ENCODE peak calls at places on chromosomes 4 and X, in nine cellular contexts. One of them, this sample, is unnamed.

GRCh38 chr4:128311659-128312392 is 24.2 kb upstream of the PGRMC2 start:
- DNase-seq in IMR-90: no peak
- DNase-seq in neural progenitor cell: no peak
- DNase-seq in WERI-Rb-1: no peak
- DNase-seq in fibroblast of mammary gland: no peak
- DNase-seq in MM.1S: no peak
- DNase-seq in fibroblast of the aortic adventitia: no peak
- DNase-seq in stomach: peak
- DNase-seq in HFF-Myc: no peak
- DNase-seq in this sample: no peak

GRCh38 chr4:39032218-39033085 is at the start of gene TMEM156:
- DNase-seq in MM.1S: peak
- DNase-seq in fibroblast of the aortic adventitia: peak
- DNase-seq in stomach: no peak
- DNase-seq in WERI-Rb-1: no peak
- DNase-seq in HFF-Myc: no peak
- DNase-seq in neural progenitor cell: no peak
- DNase-seq in fibroblast of mammary gland: peak
- DNase-seq in IMR-90: peak
- DNase-seq in this sample: no peak

GRCh38 chrX:80513620-80514019 is 93.4 kb downstream of the TENT5D start:
- DNase-seq in stomach: no peak
- DNase-seq in neural progenitor cell: peak
- DNase-seq in HFF-Myc: no peak
- DNase-seq in IMR-90: no peak
- DNase-seq in MM.1S: no peak
- DNase-seq in fibroblast of the aortic adventitia: no peak
- DNase-seq in WERI-Rb-1: no peak
- DNase-seq in fibroblast of mammary gland: no peak
- DNase-seq in this sample: no peak

GRCh38 chr4:2939383-2940243 is 23.6 kb downstream of the NOP14 start:
- DNase-seq in neural progenitor cell: no peak
- DNase-seq in stomach: peak
- DNase-seq in fibroblast of mammary gland: no peak
- DNase-seq in IMR-90: no peak
- DNase-seq in WERI-Rb-1: no peak
- DNase-seq in MM.1S: no peak
- DNase-seq in fibroblast of the aortic adventitia: no peak
- DNase-seq in HFF-Myc: no peak
- DNase-seq in this sample: no peak

GRCh38 chrX:30904632-30905031 is 15.6 kb upstream of the TAB3 start:
- DNase-seq in WERI-Rb-1: peak
- DNase-seq in fibroblast of mammary gland: no peak
- DNase-seq in stomach: no peak
- DNase-seq in HFF-Myc: no peak
- DNase-seq in MM.1S: no peak
- DNase-seq in fibroblast of the aortic adventitia: no peak
- DNase-seq in IMR-90: no peak
- DNase-seq in neural progenitor cell: no peak
- DNase-seq in this sample: no peak

GRCh38 chr4:3291969-3292570 is 751 bp upstream of the RGS12 start:
- DNase-seq in IMR-90: no peak
- DNase-seq in fibroblast of the aortic adventitia: peak
- DNase-seq in MM.1S: peak
- DNase-seq in fibroblast of mammary gland: peak
- DNase-seq in neural progenitor cell: peak
- DNase-seq in WERI-Rb-1: peak
- DNase-seq in HFF-Myc: no peak
- DNase-seq in stomach: peak
- DNase-seq in this sample: no peak

GRCh38 chr4:82437285-82438005 is 7.1 kb downstream of the ENOPH1 start:
- DNase-seq in MM.1S: no peak
- DNase-seq in IMR-90: peak
- DNase-seq in neural progenitor cell: no peak
- DNase-seq in WERI-Rb-1: no peak
- DNase-seq in stomach: no peak
- DNase-seq in fibroblast of the aortic adventitia: peak
- DNase-seq in fibroblast of mammary gland: no peak
- DNase-seq in HFF-Myc: no peak
- DNase-seq in this sample: no peak

GRCh38 chrX:10086683-10087082 is 70.1 kb upstream of the CLCN4 start:
- DNase-seq in IMR-90: no peak
- DNase-seq in MM.1S: no peak
- DNase-seq in HFF-Myc: no peak
- DNase-seq in WERI-Rb-1: no peak
- DNase-seq in fibroblast of the aortic adventitia: no peak
- DNase-seq in fibroblast of mammary gland: no peak
- DNase-seq in stomach: no peak
- DNase-seq in neural progenitor cell: no peak
- DNase-seq in this sample: no peak

GRCh38 chr4:174864031-174864430 is 35.0 kb upstream of the GLRA3 start:
- DNase-seq in IMR-90: no peak
- DNase-seq in WERI-Rb-1: no peak
- DNase-seq in HFF-Myc: no peak
- DNase-seq in stomach: no peak
- DNase-seq in MM.1S: no peak
- DNase-seq in fibroblast of mammary gland: no peak
- DNase-seq in fibroblast of the aortic adventitia: no peak
- DNase-seq in neural progenitor cell: no peak
- DNase-seq in this sample: no peak

GRCh38 chr4:108311313-108311712 is 142.6 kb upstream of the LEF1 start:
- DNase-seq in IMR-90: no peak
- DNase-seq in WERI-Rb-1: no peak
- DNase-seq in fibroblast of mammary gland: no peak
- DNase-seq in fibroblast of the aortic adventitia: no peak
- DNase-seq in MM.1S: no peak
- DNase-seq in stomach: no peak
- DNase-seq in neural progenitor cell: no peak
- DNase-seq in HFF-Myc: no peak
- DNase-seq in this sample: no peak
- TF ChIP-seq CTCF in IMR-90: no peak
- TF ChIP-seq CTCF in WERI-Rb-1: no peak
- TF ChIP-seq CTCF in fibroblast of mammary gland: no peak
- TF ChIP-seq CTCF in fibroblast of the aortic adventitia: no peak
- TF ChIP-seq CTCF in MM.1S: no peak
- TF ChIP-seq CTCF in stomach: no peak
- TF ChIP-seq CTCF in neural progenitor cell: no peak
- TF ChIP-seq CTCF in HFF-Myc: no peak
- TF ChIP-seq CTCF in this sample: no peak

DNA sequence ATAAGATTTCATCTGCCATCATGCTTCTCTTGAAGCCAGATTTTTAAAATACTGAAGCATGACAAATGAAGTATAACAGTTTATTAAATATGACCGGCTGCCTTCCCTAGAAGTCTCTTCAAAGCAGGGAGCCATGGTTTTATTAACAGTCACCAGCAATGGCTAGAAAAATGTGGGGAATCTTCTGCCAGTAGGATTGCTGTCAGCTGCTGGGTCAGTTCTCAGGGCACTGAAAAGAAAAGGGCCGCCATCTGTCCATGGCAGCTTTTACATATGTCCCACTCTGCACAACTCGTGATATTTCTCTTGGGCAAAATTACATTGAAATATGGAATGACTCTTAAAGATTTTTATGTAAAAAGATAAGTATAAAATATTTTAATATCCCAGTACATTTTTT is 2.8 kb downstream of the CCNG2 start:
- DNase-seq in neural progenitor cell: no peak
- DNase-seq in fibroblast of the aortic adventitia: no peak
- DNase-seq in fibroblast of mammary gland: no peak
- DNase-seq in WERI-Rb-1: no peak
- DNase-seq in IMR-90: no peak
- DNase-seq in HFF-Myc: no peak
- DNase-seq in MM.1S: no peak
- DNase-seq in stomach: no peak
- DNase-seq in this sample: no peak
- H3K4me3 ChIP-seq in neural progenitor cell: peak
- H3K4me3 ChIP-seq in fibroblast of the aortic adventitia: peak
- H3K4me3 ChIP-seq in fibroblast of mammary gland: no peak
- H3K4me3 ChIP-seq in WERI-Rb-1: no peak
- H3K4me3 ChIP-seq in IMR-90: no peak
- H3K4me3 ChIP-seq in HFF-Myc: no peak
- H3K4me3 ChIP-seq in MM.1S: no peak
- H3K4me3 ChIP-seq in stomach: no peak
- H3K4me3 ChIP-seq in this sample: no peak

GRCh38 chrX:133781174-133781573 is 204.2 kb downstream of the GPC3 start:
- DNase-seq in fibroblast of the aortic adventitia: no peak
- DNase-seq in stomach: no peak
- DNase-seq in MM.1S: no peak
- DNase-seq in neural progenitor cell: no peak
- DNase-seq in IMR-90: no peak
- DNase-seq in WERI-Rb-1: no peak
- DNase-seq in HFF-Myc: no peak
- DNase-seq in fibroblast of mammary gland: no peak
- DNase-seq in this sample: no peak

DNA sequence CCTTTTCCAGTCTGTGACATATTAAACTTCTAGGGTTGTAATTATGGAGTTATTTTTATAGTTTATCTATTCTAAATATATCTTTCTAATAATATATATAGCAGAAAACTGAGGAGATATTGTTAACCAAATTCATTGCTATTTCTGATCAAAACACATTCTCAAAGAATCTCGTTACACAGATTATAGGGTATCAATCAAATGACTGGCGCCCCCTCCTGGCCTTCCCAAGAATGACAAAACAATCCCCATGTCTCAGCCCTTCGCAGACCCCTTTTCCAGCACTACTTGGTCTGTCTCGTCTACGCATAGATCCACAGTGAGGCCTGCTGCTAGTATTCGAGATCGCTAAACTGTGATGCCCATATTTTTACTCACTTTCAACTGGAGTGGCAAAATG is 209.3 kb downstream of the GPC3 start:
- DNase-seq in fibroblast of the aortic adventitia: no peak
- DNase-seq in MM.1S: no peak
- DNase-seq in neural progenitor cell: peak
- DNase-seq in fibroblast of mammary gland: no peak
- DNase-seq in stomach: peak
- DNase-seq in IMR-90: no peak
- DNase-seq in WERI-Rb-1: peak
- DNase-seq in HFF-Myc: no peak
- DNase-seq in this sample: no peak
- TF ChIP-seq CTCF in fibroblast of the aortic adventitia: peak
- TF ChIP-seq CTCF in MM.1S: peak
- TF ChIP-seq CTCF in neural progenitor cell: peak
- TF ChIP-seq CTCF in fibroblast of mammary gland: peak
- TF ChIP-seq CTCF in stomach: no peak
- TF ChIP-seq CTCF in IMR-90: peak
- TF ChIP-seq CTCF in WERI-Rb-1: peak
- TF ChIP-seq CTCF in HFF-Myc: peak
- TF ChIP-seq CTCF in this sample: peak

GRCh38 chr4:108116423-108117168 is 52.1 kb downstream of the LEF1 start:
- DNase-seq in fibroblast of the aortic adventitia: no peak
- DNase-seq in WERI-Rb-1: no peak
- DNase-seq in fibroblast of mammary gland: no peak
- DNase-seq in IMR-90: no peak
- DNase-seq in stomach: no peak
- DNase-seq in HFF-Myc: no peak
- DNase-seq in neural progenitor cell: no peak
- DNase-seq in MM.1S: no peak
- DNase-seq in this sample: no peak

GRCh38 chr4:108114503-108114902 is 54.2 kb downstream of the LEF1 start:
- DNase-seq in MM.1S: no peak
- DNase-seq in IMR-90: no peak
- DNase-seq in HFF-Myc: no peak
- DNase-seq in stomach: no peak
- DNase-seq in fibroblast of mammary gland: no peak
- DNase-seq in neural progenitor cell: peak
- DNase-seq in fibroblast of the aortic adventitia: no peak
- DNase-seq in WERI-Rb-1: no peak
- DNase-seq in this sample: no peak

GRCh38 chr4:108117473-108118182 is 51.1 kb downstream of the LEF1 start:
- DNase-seq in neural progenitor cell: peak
- DNase-seq in WERI-Rb-1: no peak
- DNase-seq in stomach: no peak
- DNase-seq in MM.1S: no peak
- DNase-seq in IMR-90: no peak
- DNase-seq in fibroblast of the aortic adventitia: no peak
- DNase-seq in HFF-Myc: no peak
- DNase-seq in fibroblast of mammary gland: no peak
- DNase-seq in this sample: no peak

GRCh38 chr4:108113229-108113628 is 55.5 kb downstream of the LEF1 start:
- DNase-seq in fibroblast of mammary gland: peak
- DNase-seq in MM.1S: no peak
- DNase-seq in WERI-Rb-1: no peak
- DNase-seq in stomach: no peak
- DNase-seq in neural progenitor cell: no peak
- DNase-seq in fibroblast of the aortic adventitia: no peak
- DNase-seq in HFF-Myc: no peak
- DNase-seq in IMR-90: no peak
- DNase-seq in this sample: no peak

DNA sequence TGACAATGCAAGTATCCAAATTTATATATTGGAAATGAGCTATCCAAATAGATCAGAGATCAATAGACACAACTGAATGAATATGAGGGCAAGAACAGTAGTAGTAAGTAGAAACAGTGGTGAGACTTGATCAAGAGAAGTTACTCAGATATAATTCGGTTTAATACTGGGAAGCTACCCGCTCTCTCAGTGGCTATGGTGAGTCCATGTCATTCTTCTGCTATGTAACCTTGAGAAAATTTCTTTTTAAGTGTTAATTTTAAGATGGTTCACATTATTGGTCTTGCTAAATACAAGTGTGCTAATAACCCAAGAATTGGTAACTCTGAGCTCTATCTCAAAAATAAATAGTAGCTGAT is 53.6 kb downstream of the LEF1 start:
- DNase-seq in fibroblast of mammary gland: no peak
- DNase-seq in neural progenitor cell: no peak
- DNase-seq in fibroblast of the aortic adventitia: no peak
- DNase-seq in WERI-Rb-1: no peak
- DNase-seq in stomach: no peak
- DNase-seq in HFF-Myc: no peak
- DNase-seq in MM.1S: no peak
- DNase-seq in IMR-90: no peak
- DNase-seq in this sample: no peak
- H3K4me3 ChIP-seq in fibroblast of mammary gland: no peak
- H3K4me3 ChIP-seq in neural progenitor cell: no peak
- H3K4me3 ChIP-seq in fibroblast of the aortic adventitia: no peak
- H3K4me3 ChIP-seq in WERI-Rb-1: no peak
- H3K4me3 ChIP-seq in stomach: no peak
- H3K4me3 ChIP-seq in HFF-Myc: no peak
- H3K4me3 ChIP-seq in MM.1S: no peak
- H3K4me3 ChIP-seq in IMR-90: no peak
- H3K4me3 ChIP-seq in this sample: no peak

DNA sequence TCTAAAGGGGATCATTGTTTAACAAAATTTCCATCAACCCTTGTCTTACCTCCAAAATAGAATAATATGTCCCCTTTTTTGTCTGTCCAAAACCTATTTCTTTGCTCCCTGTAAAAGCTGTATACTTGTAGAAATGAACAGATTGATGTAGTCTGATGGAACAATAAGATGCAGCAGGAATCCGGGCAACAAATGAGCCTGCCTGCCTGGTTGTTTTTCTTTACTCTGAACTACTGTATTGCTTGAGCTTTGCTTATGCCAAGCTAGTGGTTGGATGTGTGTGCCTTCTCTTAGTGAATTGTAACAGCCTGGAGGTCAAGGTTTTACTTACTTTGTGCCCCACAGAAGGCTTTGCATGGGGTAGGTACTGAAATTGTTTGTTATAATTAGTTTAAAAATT is 116.2 kb upstream of the TLL1 start:
- DNase-seq in HFF-Myc: no peak
- DNase-seq in fibroblast of mammary gland: no peak
- DNase-seq in MM.1S: no peak
- DNase-seq in stomach: no peak
- DNase-seq in WERI-Rb-1: no peak
- DNase-seq in fibroblast of the aortic adventitia: no peak
- DNase-seq in IMR-90: no peak
- DNase-seq in neural progenitor cell: no peak
- DNase-seq in this sample: no peak
- TF ChIP-seq CTCF in HFF-Myc: no peak
- TF ChIP-seq CTCF in fibroblast of mammary gland: no peak
- TF ChIP-seq CTCF in MM.1S: no peak
- TF ChIP-seq CTCF in stomach: no peak
- TF ChIP-seq CTCF in WERI-Rb-1: no peak
- TF ChIP-seq CTCF in fibroblast of the aortic adventitia: no peak
- TF ChIP-seq CTCF in IMR-90: no peak
- TF ChIP-seq CTCF in neural progenitor cell: no peak
- TF ChIP-seq CTCF in this sample: no peak